ENCODE peak calls at places on chromosomes 16 and 17, in ten cellular contexts. F is GM23338, M is fibroblast of lung, N is brain microvascular endothelial cell, U is mucosa of descending colon, D is A549, T is cardiac fibroblast, P is lung, K is heart right ventricle, W is kidney. R is an unnamed sample.

GRCh38 chr16:23781176-23781575 is 26.4 kb downstream of the CHP2 start:
- DNase-seq in U (no peak), K (no peak), P (no peak), M (no peak), T (no peak), W (no peak), F (no peak), D (no peak), N (no peak), R (no peak)

GRCh38 chr16:17379121-17379571 is 91.6 kb downstream of the XYLT1 start:
- DNase-seq in U (no peak), D (no peak), K (peak), W (no peak), P (no peak), T (no peak), M (peak), F (no peak), N (no peak), R (no peak)

GRCh38 chr16:11142261-11142630 is 113.8 kb downstream of the SOCS1 start:
- DNase-seq in M (no peak), U (no peak), W (no peak), P (no peak), N (no peak), T (no peak), K (no peak), F (no peak), D (no peak), R (no peak)

GRCh38 chr16:72927199-72928088 is 120.5 kb downstream of the ZFHX3 start:
- DNase-seq in N (peak), T (peak), U (no peak), F (no peak), W (peak), P (peak), M (peak), D (peak), K (no peak), R (no peak)

GRCh38 chr17:73068322-73069153 is 23.9 kb downstream of the SLC39A11 start:
- DNase-seq in F (no peak), D (peak), U (no peak), W (no peak), T (peak), P (no peak), N (peak), M (peak), K (no peak), R (no peak)

GRCh38 chr17:27532269-27533067 is 76.2 kb downstream of the KSR1 start:
- DNase-seq in F (peak), N (peak), D (no peak), K (no peak), P (peak), W (no peak), U (peak), T (no peak), M (peak), R (no peak)

GRCh38 chr16:81165411-81166097 is 69.4 kb upstream of the GCSH start:
- DNase-seq in M (no peak), T (no peak), W (no peak), P (no peak), F (no peak), N (no peak), D (no peak), K (no peak), U (no peak), R (no peak)

GRCh38 chr17:67520916-67521772 is 144.1 kb downstream of the PITPNC1 start:
- DNase-seq in U (no peak), W (no peak), T (no peak), K (no peak), M (peak), N (no peak), P (peak), F (no peak), D (no peak), R (no peak)

GRCh38 chr17:83037084-83037950 is 42.1 kb upstream of the METRNL start:
- DNase-seq in P (no peak), F (no peak), U (no peak), K (no peak), M (no peak), T (no peak), W (no peak), N (no peak), D (no peak), R (no peak)

GRCh38 chr16:4115941-4116327 is 308 bp downstream of the ADCY9 start:
- DNase-seq in P (no peak), M (no peak), D (no peak), N (no peak), U (no peak), W (peak), T (no peak), F (no peak), K (no peak), R (no peak)

GRCh38 chr16:4115209-4115940 is 867 bp downstream of the ADCY9 start:
- DNase-seq in U (peak), T (peak), F (peak), K (peak), D (peak), W (peak), M (peak), N (peak), P (no peak), R (no peak)

GRCh38 chr16:4116328-4117249 is at the start of gene ADCY9:
- DNase-seq in P (peak), U (peak), M (peak), W (peak), D (peak), N (no peak), K (peak), T (peak), F (peak), R (no peak)

GRCh38 chr16:4113358-4114256 is 2.6 kb downstream of the ADCY9 start:
- DNase-seq in D (no peak), T (no peak), M (no peak), K (no peak), F (no peak), U (no peak), N (no peak), W (peak), P (no peak), R (no peak)

DNA sequence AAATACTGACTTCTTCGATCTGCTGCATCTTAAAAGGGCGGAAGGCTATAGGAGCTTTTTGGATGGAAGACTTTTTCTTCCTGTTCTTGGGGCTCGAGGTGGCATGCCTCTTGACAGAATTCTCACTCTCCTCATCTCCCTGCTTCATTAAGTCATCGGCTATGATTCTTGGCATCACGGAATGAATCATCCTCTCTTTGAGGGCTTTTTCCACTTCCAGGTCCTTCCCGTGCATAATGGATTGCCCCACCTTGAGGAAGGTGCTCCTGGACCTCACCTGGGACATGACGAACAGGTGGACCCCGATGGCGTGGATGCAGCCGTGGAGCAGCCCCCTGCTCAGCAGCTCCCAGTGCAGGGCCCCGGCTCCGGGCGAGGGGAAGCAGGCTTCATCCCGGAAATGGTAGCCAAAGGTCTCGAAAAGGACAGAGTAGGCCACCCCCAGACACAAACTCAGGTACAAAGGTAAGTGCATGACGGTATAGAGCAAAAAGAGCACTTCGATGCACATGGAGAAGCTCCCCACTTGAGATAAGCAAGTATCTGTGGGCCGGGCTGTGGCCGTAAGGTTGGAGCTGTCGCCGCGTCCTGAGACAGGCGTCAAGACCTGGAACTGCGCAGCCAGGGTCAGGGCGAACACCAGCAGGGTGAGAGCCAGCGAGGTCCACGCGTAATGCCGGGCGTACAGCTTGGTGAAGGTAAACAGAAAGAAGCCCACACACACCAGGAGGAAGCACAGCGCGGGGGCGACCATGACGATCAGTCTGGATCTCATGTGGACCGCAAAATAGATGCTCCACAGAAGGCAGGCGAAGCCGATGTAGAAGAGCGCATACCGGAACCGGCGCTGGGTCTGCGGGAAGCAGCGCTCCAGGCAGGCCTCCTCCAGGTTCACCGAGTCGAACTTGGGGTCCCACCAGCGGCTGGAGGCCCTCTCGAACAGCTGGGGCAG is 1.7 kb downstream of the ADCY9 start:
- DNase-seq in P (no peak), K (peak), N (no peak), T (no peak), M (no peak), W (peak), U (no peak), F (no peak), D (no peak), R (no peak)
- H3K4me3 ChIP-seq in P (peak), K (peak), N (peak), T (peak), M (peak), W (peak), U (no peak), F (peak), D (no peak), R (peak)

GRCh38 chr16:71623597-71623996 is 2.4 kb upstream of the MARVELD3 start:
- DNase-seq in U (no peak), M (no peak), P (no peak), W (no peak), N (no peak), D (no peak), T (no peak), K (no peak), F (no peak), R (no peak)
- TF ChIP-seq CTCF in U (no peak), M (no peak), P (no peak), W (no peak), N (no peak), D (no peak), T (no peak), K (no peak), F (no peak), R (no peak)

GRCh38 chr17:74924250-74924948 is at the start of gene OTOP2:
- DNase-seq in M (no peak), D (no peak), W (no peak), T (no peak), P (peak), U (peak), N (no peak), F (peak), K (peak), R (no peak)
- H3K4me3 ChIP-seq in M (no peak), D (peak), W (no peak), T (peak), P (no peak), U (no peak), N (no peak), F (peak), K (peak), R (no peak)

DNA sequence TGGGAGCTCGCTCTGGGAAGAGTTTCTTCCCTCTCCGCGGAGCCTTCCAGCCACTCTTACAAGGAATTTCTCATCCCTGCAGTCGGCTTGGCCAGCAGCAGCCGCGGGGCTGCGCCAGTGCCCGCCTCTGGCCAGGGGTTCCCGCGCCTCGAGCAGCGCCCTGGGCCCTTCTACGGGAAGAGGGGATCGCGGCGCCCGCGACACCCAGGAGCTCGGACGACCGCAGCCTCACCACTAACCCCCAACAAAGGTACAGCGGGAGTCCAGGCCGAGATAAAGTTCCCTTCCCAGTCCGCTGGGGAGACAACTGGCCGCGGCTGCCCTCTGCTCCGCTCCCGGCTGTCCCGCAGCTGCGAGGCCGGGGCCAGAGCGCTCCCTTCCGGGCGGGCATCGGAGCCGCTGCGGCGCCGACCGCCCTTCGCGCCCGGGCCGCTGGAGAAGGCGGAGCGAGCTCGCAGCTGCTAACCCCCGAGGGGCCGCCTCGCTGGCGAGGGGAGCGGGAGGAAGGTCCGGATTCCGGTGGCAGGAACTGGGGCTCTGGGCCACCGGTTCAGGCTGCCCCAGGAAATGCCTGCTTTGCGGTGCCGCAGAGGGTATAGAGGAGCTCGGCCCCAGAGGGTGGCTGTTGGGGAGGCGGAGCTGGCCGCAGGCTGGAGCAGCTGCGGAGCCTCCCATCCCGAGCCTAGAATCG is 3.6 kb upstream of the HS3ST3B1 start:
- DNase-seq in P (peak), N (no peak), D (peak), U (peak), M (peak), T (peak), K (no peak), F (peak), W (peak), R (no peak)
- TF ChIP-seq CTCF in P (no peak), N (peak), D (peak), U (no peak), M (peak), T (peak), K (peak), F (peak), W (peak), R (peak)

DNA sequence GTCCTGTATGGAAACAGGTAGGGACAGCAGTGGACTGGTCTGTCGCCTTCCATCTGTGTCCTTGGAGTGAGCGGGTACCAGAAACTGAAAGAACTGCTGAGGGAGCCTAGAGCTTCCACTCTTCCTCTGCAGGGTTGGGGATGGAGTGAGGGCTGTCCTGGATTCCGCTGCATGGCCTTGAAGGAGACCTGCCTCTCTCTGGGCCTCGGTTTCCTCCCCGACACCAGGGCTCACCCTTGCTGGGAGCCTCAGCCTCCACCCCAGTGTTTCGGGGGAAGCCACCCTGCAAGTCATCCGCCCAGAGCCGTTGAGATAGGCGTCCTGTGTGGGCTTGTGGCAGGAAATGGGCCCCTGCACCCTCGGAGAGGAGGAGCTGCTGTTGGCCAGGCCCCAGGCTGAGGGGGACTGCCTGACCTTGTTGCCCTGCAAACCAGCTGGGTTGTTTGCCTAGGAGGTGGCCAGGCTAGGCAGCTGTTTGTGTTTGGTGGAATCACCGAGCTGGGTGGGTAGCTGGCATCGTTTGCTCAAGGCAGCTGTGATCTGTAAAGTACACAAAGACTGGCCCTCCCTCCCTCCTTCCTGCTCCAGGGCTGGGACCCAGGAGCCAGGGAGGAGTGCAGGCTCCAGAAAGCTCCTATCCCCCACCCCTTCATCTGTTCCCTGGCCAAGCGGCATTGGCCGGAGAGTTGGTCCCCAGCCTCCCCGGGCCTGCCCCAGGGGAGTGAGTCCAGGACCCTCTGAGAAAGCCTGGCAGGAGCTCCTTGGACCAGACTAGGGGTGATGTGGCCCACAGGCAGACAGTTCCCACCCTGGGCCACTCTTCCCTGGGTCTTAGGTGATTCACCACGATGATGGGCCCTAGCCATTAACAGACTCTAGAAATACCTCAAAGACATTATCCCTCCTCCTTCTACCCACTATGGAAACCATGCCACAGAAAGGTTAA is 1.3 kb downstream of the RAB37 start:
- DNase-seq in T (no peak), W (peak), F (no peak), N (no peak), K (no peak), M (peak), U (peak), D (peak), P (no peak), R (no peak)
- H3K4me3 ChIP-seq in T (no peak), W (no peak), F (peak), N (no peak), K (peak), M (no peak), U (no peak), D (peak), P (no peak), R (no peak)

GRCh38 chr17:44758414-44759095 is at the start of gene ADAM11:
- DNase-seq in W (peak), N (no peak), D (no peak), K (no peak), M (no peak), P (no peak), T (no peak), F (peak), U (no peak), R (no peak)

GRCh38 chr17:44757918-44758413 is 822 bp upstream of the ADAM11 start:
- DNase-seq in D (no peak), P (no peak), F (no peak), T (no peak), N (no peak), K (no peak), U (no peak), M (no peak), W (peak), R (no peak)

GRCh38 chr17:44759916-44760243 is 1.1 kb downstream of the ADAM11 start:
- DNase-seq in M (no peak), P (no peak), D (no peak), U (no peak), K (no peak), N (no peak), W (no peak), F (no peak), T (no peak), R (no peak)

GRCh38 chr17:44760474-44761308 is 1.9 kb downstream of the ADAM11 start:
- DNase-seq in N (no peak), P (no peak), T (no peak), M (no peak), U (no peak), D (no peak), W (no peak), F (no peak), K (no peak), R (no peak)

GRCh38 chr17:44759096-44759915 is 518 bp downstream of the ADAM11 start:
- DNase-seq in U (no peak), F (no peak), P (no peak), K (no peak), N (no peak), M (no peak), W (peak), T (no peak), D (no peak), R (no peak)
- TF ChIP-seq CTCF in U (no peak), F (no peak), P (no peak), K (no peak), N (peak), M (no peak), W (no peak), T (no peak), D (no peak), R (peak)

R was measured in HFF-Myc.